ENCODE peak calls at places on chromosomes 4 and X, in eight cellular contexts. M is activated gamma-delta T cell, Y is left lung, H is NCI-H1105 treated with DMSO at 0.1 percent for 48 hours, Z is Calu3, O is BJ, P is brain microvascular endothelial cell, N is AG20443. V is an unnamed sample.

GRCh38 chrX:109498434-109498833 is 16.5 kb upstream of the GUCY2F start:
- DNase-seq in M (no peak), O (no peak), N (no peak), P (no peak), H (no peak), Z (no peak), Y (no peak), V (no peak)

GRCh38 chr4:10083861-10084641 is 32.5 kb downstream of the WDR1 start:
- DNase-seq in M (no peak), P (no peak), H (no peak), Y (peak), N (no peak), O (no peak), Z (no peak), V (no peak)

GRCh38 chrX:26373829-26374228 is 157.9 kb downstream of the MAGEB5 start:
- DNase-seq in Y (no peak), Z (no peak), O (no peak), M (no peak), P (no peak), N (no peak), H (no peak), V (no peak)

GRCh38 chrX:110021180-110022022 is 18.5 kb downstream of the TMEM164 start:
- DNase-seq in O (no peak), M (no peak), Z (no peak), P (peak), N (peak), Y (no peak), H (no peak), V (no peak)

GRCh38 chr4:138308421-138308820 is 66.3 kb upstream of the SLC7A11 start:
- DNase-seq in N (peak), M (no peak), H (no peak), Z (no peak), O (peak), Y (no peak), P (peak), V (no peak)

GRCh38 chrX:2679534-2680485 is 11.3 kb upstream of the CD99 start:
- DNase-seq in Y (no peak), Z (no peak), H (no peak), M (no peak), P (no peak), N (no peak), O (no peak), V (no peak)

GRCh38 chr4:168309781-168310180 is 8.8 kb downstream of the DDX60 start:
- DNase-seq in N (no peak), P (no peak), Y (no peak), O (no peak), H (peak), Z (no peak), M (no peak), V (no peak)

GRCh38 chr4:56972832-56973231 is 4.6 kb downstream of the NOA1 start:
- DNase-seq in O (no peak), M (no peak), H (no peak), P (no peak), Y (no peak), N (no peak), Z (no peak), V (no peak)

GRCh38 chr4:24598025-24598424 is 13.7 kb upstream of the DHX15 start:
- DNase-seq in P (peak), Z (peak), N (no peak), O (no peak), M (no peak), Y (peak), H (no peak), V (no peak)

GRCh38 chr4:15147709-15148651 is 145.7 kb downstream of the CPEB2 start:
- DNase-seq in O (no peak), M (no peak), Z (no peak), H (peak), P (no peak), N (no peak), Y (no peak), V (no peak)

GRCh38 chrX:108122748-108123147 is 31.2 kb downstream of the ATG4A start:
- DNase-seq in P (no peak), M (no peak), Z (no peak), O (peak), N (peak), Y (no peak), H (no peak), V (no peak)

GRCh38 chr4:72779256-72779655 is 210.2 kb upstream of the ADAMTS3 start:
- DNase-seq in O (peak), P (no peak), Z (no peak), M (no peak), N (peak), H (no peak), Y (no peak), V (no peak)

GRCh38 chrX:81377329-81377728 is 175.4 kb downstream of the SH3BGRL start:
- DNase-seq in Y (no peak), N (peak), H (peak), O (no peak), Z (peak), P (peak), M (no peak), V (no peak)

GRCh38 chrX:80810365-80810978 is 795 bp upstream of the BRWD3 start:
- DNase-seq in P (no peak), O (no peak), N (no peak), Z (no peak), M (no peak), H (no peak), Y (no peak), V (no peak)

GRCh38 chr4:148052448-148052847 is 320.6 kb downstream of the ARHGAP10 start:
- DNase-seq in Y (no peak), N (no peak), Z (no peak), O (no peak), M (no peak), H (no peak), P (no peak), V (no peak)

GRCh38 chr4:169988252-169988651 is 37.9 kb downstream of the MFAP3L start:
- DNase-seq in N (no peak), O (no peak), M (no peak), Y (no peak), P (peak), Z (no peak), H (no peak), V (no peak)

GRCh38 chr4:87853108-87853507 is 20.3 kb downstream of the MEPE start:
- DNase-seq in M (no peak), Y (no peak), P (peak), O (peak), H (peak), N (peak), Z (no peak), V (no peak)

GRCh38 chr4:128861856-128862518 is 52.5 kb downstream of the JADE1 start:
- DNase-seq in M (no peak), Z (no peak), P (no peak), Y (no peak), O (no peak), H (no peak), N (no peak), V (no peak)

GRCh38 chr4:100462206-100462605 is 55.6 kb downstream of the EMCN start:
- DNase-seq in Y (no peak), P (no peak), M (no peak), N (no peak), O (no peak), Z (no peak), H (no peak), V (no peak)

GRCh38 chr4:13955551-13955950 is 328.0 kb upstream of the BOD1L1 start:
- DNase-seq in H (no peak), N (no peak), P (no peak), Z (no peak), M (no peak), O (no peak), Y (no peak), V (no peak)

GRCh38 chrX:134676440-134676839 is 18.2 kb upstream of the PLAC1 start:
- DNase-seq in P (peak), Y (no peak), M (no peak), O (peak), Z (no peak), N (peak), H (no peak), V (no peak)

GRCh38 chrX:6732101-6732500 is 197.2 kb upstream of the VCX3A start:
- DNase-seq in H (no peak), Y (no peak), N (no peak), M (no peak), P (no peak), Z (no peak), O (no peak), V (no peak)

GRCh38 chrX:57137481-57137880 is 284 bp upstream of the SPIN2A start:
- DNase-seq in M (no peak), Y (no peak), N (peak), H (no peak), O (no peak), P (no peak), Z (peak), V (no peak)

GRCh38 chr4:47415719-47416118 is 47.8 kb downstream of the COMMD8 start:
- DNase-seq in H (no peak), P (no peak), Z (no peak), Y (no peak), N (no peak), M (no peak), O (no peak), V (no peak)

GRCh38 chrX:149512225-149512885 is 7.2 kb upstream of the IDS start:
- DNase-seq in M (no peak), N (peak), O (no peak), H (peak), Z (peak), Y (peak), P (peak), V (no peak)

GRCh38 chrX:39445336-39445735 is 644.1 kb downstream of the MID1IP1 start:
- DNase-seq in H (no peak), N (no peak), O (no peak), M (no peak), Z (peak), Y (no peak), P (no peak), V (no peak)

GRCh38 chr4:6126971-6127745 is 73.2 kb downstream of the JAKMIP1 start:
- DNase-seq in N (no peak), H (no peak), M (no peak), Z (no peak), P (no peak), Y (no peak), O (no peak), V (no peak)

GRCh38 chrX:3393168-3393567 is 46.7 kb upstream of the MXRA5 start:
- DNase-seq in N (no peak), Y (no peak), P (no peak), O (no peak), Z (no peak), M (no peak), H (no peak), V (no peak)

GRCh38 chr4:26061248-26061986 is 147.4 kb downstream of the SMIM20 start:
- DNase-seq in P (peak), Y (no peak), N (peak), Z (peak), M (no peak), O (no peak), H (no peak), V (no peak)

GRCh38 chrX:136473663-136474062 is 14.1 kb upstream of the BRS3 start:
- DNase-seq in Y (no peak), N (no peak), O (no peak), Z (no peak), M (no peak), H (no peak), P (no peak), V (no peak)

GRCh38 chrX:42246814-42247213 is 323.5 kb upstream of the CASK start:
- DNase-seq in N (no peak), H (no peak), O (no peak), Z (peak), P (no peak), M (no peak), Y (peak), V (no peak)

GRCh38 chr4:114077610-114078009 is 98.2 kb upstream of the ARSJ start:
- DNase-seq in P (peak), H (no peak), O (peak), Y (no peak), N (peak), M (no peak), Z (no peak), V (no peak)

GRCh38 chr4:164095313-164096110 is 601.0 kb downstream of the TMA16 start:
- DNase-seq in M (no peak), H (no peak), N (no peak), O (no peak), P (peak), Y (no peak), Z (no peak), V (no peak)